ENCODE peak calls at places on chromosomes 3 and 15, in five cellular contexts. W is upper lobe of right lung, N is choroid plexus epithelial cell, R is HFF-Myc, D is GM12865. X is an unnamed sample.
A peak's percentile ranks its signal among the peaks of the same experiment; 100 is the strongest.

GRCh38 chr3:71208273-71209095 is 375.0 kb downstream of the FOXP1 start:
- DNase-seq in D (no peak), N (peak; percentile 65), R (no peak), W (no peak), X (no peak)

GRCh38 chr3:78398401-78398800 is 1358.5 kb downstream of the ROBO2 start:
- DNase-seq in R (no peak), N (no peak), W (no peak), D (no peak), X (no peak)

GRCh38 chr3:151219056-151219455 is 16.0 kb upstream of the GPR171 start:
- DNase-seq in R (no peak), N (peak; percentile 36), W (no peak), D (no peak), X (no peak)

GRCh38 chr3:354433-354832 is 157.9 kb downstream of the CHL1 start:
- DNase-seq in R (peak; percentile 7), W (no peak), N (peak; percentile 47), D (peak; percentile 73), X (peak; percentile 4)

GRCh38 chr3:24167468-24167867 is 222.4 kb downstream of the NR1D2 start:
- DNase-seq in N (no peak), W (no peak), D (no peak), R (no peak), X (no peak)

GRCh38 chr15:50315814-50316630 is 39.0 kb downstream of the GABPB1 start:
- DNase-seq in W (no peak), N (peak; percentile 76), D (peak; percentile 53), R (peak; percentile 17), X (peak; percentile 11)

GRCh38 chr15:90184119-90184785 is 16.9 kb upstream of the SEMA4B start:
- DNase-seq in R (no peak), W (peak; percentile 93), N (peak; percentile 81), D (peak; percentile 87), X (peak; percentile 17)

GRCh38 chr3:155608237-155608636 is 136.6 kb downstream of the PLCH1 start:
- DNase-seq in W (no peak), R (no peak), D (no peak), N (no peak), X (no peak)

GRCh38 chr15:42037650-42038049 is 16.8 kb upstream of the PLA2G4E start:
- DNase-seq in W (no peak), D (no peak), R (no peak), N (no peak), X (no peak)

GRCh38 chr15:93941687-93942086 is 289.7 kb upstream of the MCTP2 start:
- DNase-seq in W (no peak), N (no peak), D (no peak), R (no peak), X (no peak)

GRCh38 chr15:93028111-93028631 is 60.8 kb downstream of the RGMA start:
- DNase-seq in W (no peak), R (no peak), N (no peak), D (no peak), X (no peak)

GRCh38 chr3:194329566-194329965 is 21.6 kb downstream of the CPN2 start:
- DNase-seq in D (no peak), R (no peak), W (no peak), N (no peak), X (no peak)

GRCh38 chr3:59607628-59608027 is 557.8 kb upstream of the CFAP20DC start:
- DNase-seq in N (peak; percentile 14), W (no peak), D (no peak), R (no peak), X (no peak)

GRCh38 chr3:43061101-43061895 is 44.6 kb downstream of the POMGNT2 start:
- DNase-seq in W (no peak), N (no peak), R (no peak), D (no peak), X (no peak)

GRCh38 chr15:60626051-60626450 is 147.1 kb upstream of the ICE2 start:
- DNase-seq in R (no peak), D (no peak), W (no peak), N (no peak), X (no peak)

GRCh38 chr15:90225504-90226234 is 8.1 kb downstream of the CIB1 start:
- DNase-seq in D (no peak), R (no peak), W (no peak), N (no peak), X (no peak)

GRCh38 chr3:148083501-148084267 is 614.0 kb upstream of the AGTR1 start:
- DNase-seq in D (no peak), W (no peak), N (no peak), R (no peak), X (no peak)

GRCh38 chr15:70101459-70102113 is 3.9 kb upstream of the TLE3 start:
- DNase-seq in D (no peak), N (peak; percentile 99), W (no peak), R (peak; percentile 90), X (peak; percentile 11)

GRCh38 chr15:65431731-65432130 is 9.0 kb upstream of the IGDCC4 start:
- DNase-seq in W (no peak), N (no peak), D (no peak), R (no peak), X (no peak)

GRCh38 chr3:78123058-78123457 is 1083.2 kb downstream of the ROBO2 start:
- DNase-seq in R (no peak), D (no peak), N (no peak), W (no peak), X (no peak)

GRCh38 chr3:126990890-126991289 is 8.0 kb downstream of the PLXNA1 start:
- DNase-seq in D (no peak), R (no peak), W (no peak), N (no peak), X (no peak)

GRCh38 chr3:188241072-188241471 is 87.1 kb downstream of the LPP start:
- DNase-seq in W (no peak), N (peak; percentile 93), R (no peak), D (no peak), X (no peak)

GRCh38 chr3:13205567-13206143 is 132.4 kb upstream of the IQSEC1 start:
- DNase-seq in W (no peak), R (no peak), N (no peak), D (no peak), X (no peak)

GRCh38 chr3:69088033-69088432 is 3.3 kb downstream of the ARL6IP5 start:
- DNase-seq in D (peak; percentile 45), N (peak; percentile 69), W (no peak), R (no peak), X (no peak)

GRCh38 chr3:133561682-133562081 is 11.8 kb upstream of the CDV3 start:
- DNase-seq in R (no peak), D (peak; percentile 41), W (no peak), N (no peak), X (no peak)

GRCh38 chr15:75149911-75150709 is 51.6 kb upstream of the C15orf39 start:
- DNase-seq in D (no peak), N (peak; percentile 62), R (peak; percentile 63), W (no peak), X (peak; percentile 95)

GRCh38 chr3:14959358-14959943 is 12.1 kb downstream of the NR2C2 start:
- DNase-seq in D (peak; percentile 25), R (no peak), W (no peak), N (peak; percentile 14), X (no peak)

GRCh38 chr3:64188810-64189560 is 36.3 kb downstream of the PRICKLE2 start:
- DNase-seq in N (peak; percentile 80), R (peak; percentile 81), W (no peak), D (no peak), X (no peak)

GRCh38 chr15:61828860-61829513 is 231.3 kb downstream of the VPS13C start:
- DNase-seq in D (no peak), W (no peak), N (no peak), R (no peak), X (no peak)

GRCh38 chr15:61829514-61829889 is 230.7 kb downstream of the VPS13C start:
- DNase-seq in R (no peak), D (no peak), N (no peak), W (no peak), X (no peak)

GRCh38 chr15:61830536-61831330 is 229.5 kb downstream of the VPS13C start:
- DNase-seq in D (no peak), W (no peak), N (no peak), R (no peak), X (no peak)

GRCh38 chr15:61827131-61827530 is 233.1 kb downstream of the VPS13C start:
- DNase-seq in D (no peak), N (no peak), R (no peak), W (no peak), X (no peak)

GRCh38 chr15:61828008-61828407 is 232.2 kb downstream of the VPS13C start:
- DNase-seq in N (no peak), W (no peak), R (no peak), D (no peak), X (no peak)
- TF ChIP-seq CTCF in N (peak; percentile 12), W (no peak), R (peak; percentile 23), D (no peak), X (peak; percentile 2)

GRCh38 chr3:141387446-141388030 is 19.2 kb downstream of the ZBTB38 start:
- DNase-seq in N (no peak), W (no peak), D (peak; percentile 72), R (no peak), X (no peak)
- H3K4me3 ChIP-seq in N (no peak overlapping the region), W (peak overlapping the region; percentile 39), D (peak overlapping the region; percentile 81), R (no peak overlapping the region), X (no peak overlapping the region)

GRCh38 chr15:26697913-26698312 is 75.0 kb downstream of the GABRB3 start:
- DNase-seq in D (no peak), N (no peak), R (no peak), W (no peak), X (no peak)

GRCh38 chr15:26702381-26702780 is 70.5 kb downstream of the GABRB3 start:
- DNase-seq in N (no peak), R (no peak), D (no peak), W (no peak), X (no peak)
- TF ChIP-seq CTCF in N (no peak), R (no peak), D (no peak), W (no peak), X (no peak)

DNA sequence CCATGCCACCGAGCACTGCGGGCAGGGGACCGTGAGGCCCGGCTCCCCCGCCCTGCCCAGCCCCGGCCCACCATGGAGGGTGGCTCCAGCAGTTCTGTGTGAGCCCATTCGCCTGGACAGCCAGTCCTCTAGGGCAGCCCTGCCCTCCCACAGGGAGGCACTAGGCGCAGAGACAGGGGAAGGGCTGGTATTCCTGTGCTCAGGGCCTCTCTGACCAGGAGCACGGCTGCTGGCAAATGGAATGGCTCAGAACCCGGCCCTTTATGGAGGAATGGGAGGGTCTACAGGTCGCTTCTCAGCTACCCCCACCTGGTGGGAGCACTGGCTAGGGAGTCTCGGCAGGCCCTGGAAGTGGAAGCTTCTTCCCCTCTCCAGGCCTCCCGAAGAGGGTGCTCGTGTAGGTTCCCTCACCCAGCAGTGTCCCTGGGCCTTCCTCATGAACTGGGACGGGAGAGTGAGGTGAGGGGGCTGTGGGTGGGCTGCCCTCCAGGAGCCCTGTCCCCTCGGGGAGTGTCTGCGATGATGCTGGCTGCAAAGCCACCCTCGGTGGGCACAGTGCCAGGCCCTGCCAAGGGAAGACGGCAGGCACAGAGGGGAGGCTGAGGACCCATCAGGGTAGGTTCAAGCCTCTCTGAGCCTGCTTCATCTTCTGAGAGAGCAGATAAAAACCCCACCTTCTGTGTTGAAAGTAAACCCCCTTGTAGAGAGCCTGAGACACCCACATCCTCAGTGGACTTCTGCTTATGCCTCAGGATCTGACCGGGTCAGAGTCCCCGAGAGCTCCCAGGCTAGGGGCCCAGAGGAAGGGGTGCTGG is 1.5 kb downstream of the MELTF start:
- DNase-seq in D (no peak), N (no peak), R (no peak), W (no peak), X (no peak)
- H3K4me3 ChIP-seq in D (peak overlapping the region; percentile 83), N (peak overlapping the region; percentile 50), R (no peak overlapping the region), W (no peak overlapping the region), X (no peak overlapping the region)

GRCh38 chr15:34621675-34622074 is 38.2 kb upstream of the GOLGA8B start:
- DNase-seq in D (no peak), R (no peak), W (no peak), N (peak; percentile 62), X (no peak)
- TF ChIP-seq CTCF in D (peak; percentile 4), R (peak; percentile 36), W (peak; percentile 36), N (peak; percentile 50), X (peak; percentile 40)

GRCh38 chr3:100972867-100973266 is 20.4 kb downstream of the ABI3BP start:
- DNase-seq in R (no peak), W (no peak), D (no peak), N (peak; percentile 40), X (no peak)
- H3K4me3 ChIP-seq in R (no peak overlapping the region), W (no peak overlapping the region), D (no peak overlapping the region), N (no peak overlapping the region), X (no peak overlapping the region)